ENCODE peak calls at places on chromosomes 11 and 22, in nine cellular contexts. V, O, H, E, T, A, D, I and Y are unnamed samples. For H3K4me1, the result is how much of the 10 kb centered on the place peaks cover.

GRCh38 chr11:107397357-107397756 is 60.3 kb downstream of the CWF19L2 start:
- DNase-seq in V (no peak), O (no peak), H (no peak), E (no peak), T (no peak), A (peak), D (no peak), I (peak), Y (peak)

GRCh38 chr11:47944555-47945128 is 35.7 kb upstream of the PTPRJ start:
- DNase-seq in V (no peak), O (no peak), H (no peak), E (no peak), T (no peak), A (no peak), D (no peak), I (no peak), Y (no peak)

GRCh38 chr11:134149371-134149770 is 74.4 kb downstream of the NCAPD3 start:
- DNase-seq in V (no peak), O (no peak), H (no peak), E (no peak), T (no peak), A (no peak), D (no peak), I (no peak), Y (no peak)

GRCh38 chr11:71998649-71999310 is at the start of gene IL18BP:
- DNase-seq in V (peak), O (no peak), H (no peak), E (no peak), T (no peak), A (no peak), D (no peak), I (no peak), Y (peak)

GRCh38 chr22:49084203-49084602 is 743.5 kb downstream of the BRD1 start:
- DNase-seq in V (no peak), O (no peak), H (no peak), E (no peak), T (no peak), A (no peak), D (no peak), I (no peak), Y (no peak)

GRCh38 chr11:79042824-79043223 is 398.0 kb downstream of the TENM4 start:
- DNase-seq in V (no peak), O (no peak), H (no peak), E (no peak), T (no peak), A (no peak), D (no peak), I (no peak), Y (no peak)

GRCh38 chr11:78170413-78170812 is 18.0 kb downstream of the KCTD21 start:
- DNase-seq in V (no peak), O (no peak), H (no peak), E (no peak), T (no peak), A (no peak), D (no peak), I (no peak), Y (no peak)

GRCh38 chr11:78788533-78788932 is 213.9 kb upstream of the NARS2 start:
- DNase-seq in V (no peak), O (no peak), H (no peak), E (no peak), T (no peak), A (no peak), D (no peak), I (no peak), Y (no peak)

GRCh38 chr11:48193876-48194275 is 22.7 kb upstream of the OR4B1 start:
- DNase-seq in V (no peak), O (no peak), H (no peak), E (no peak), T (no peak), A (no peak), D (no peak), I (no peak), Y (no peak)

GRCh38 chr11:114880458-114880857 is 202.1 kb downstream of the NXPE2 start:
- DNase-seq in V (no peak), O (no peak), H (no peak), E (no peak), T (no peak), A (no peak), D (no peak), I (no peak), Y (no peak)

GRCh38 chr11:120750647-120751419 is 239.3 kb downstream of the GRIK4 start:
- DNase-seq in V (no peak), O (no peak), H (no peak), E (no peak), T (no peak), A (no peak), D (no peak), I (no peak), Y (no peak)

GRCh38 chr22:45917146-45917545 is 59.8 kb downstream of the WNT7B start:
- DNase-seq in V (no peak), O (no peak), H (no peak), E (no peak), T (no peak), A (peak), D (no peak), I (no peak), Y (no peak)

GRCh38 chr22:23790819-23791736 is 4.3 kb downstream of the SMARCB1 start:
- DNase-seq in V (no peak), O (no peak), H (no peak), E (no peak), T (no peak), A (no peak), D (peak), I (peak), Y (no peak)

GRCh38 chr11:71327156-71328085 is 75.0 kb upstream of the SHANK2 start:
- DNase-seq in V (no peak), O (no peak), H (no peak), E (no peak), T (no peak), A (no peak), D (peak), I (no peak), Y (no peak)

GRCh38 chr22:30559889-30560288 is 13.3 kb upstream of the SEC14L6 start:
- DNase-seq in V (no peak), O (no peak), H (no peak), E (no peak), T (no peak), A (no peak), D (no peak), I (no peak), Y (no peak)

GRCh38 chr11:35013514-35014191 is 97.2 kb downstream of the PDHX start:
- DNase-seq in V (no peak), O (peak), H (no peak), E (peak), T (no peak), A (no peak), D (no peak), I (no peak), Y (no peak)
- H3K4me3 ChIP-seq in V (no peak), O (no peak), H (peak), E (no peak), T (no peak), A (no peak), D (no peak), I (no peak), Y (no peak)

DNA sequence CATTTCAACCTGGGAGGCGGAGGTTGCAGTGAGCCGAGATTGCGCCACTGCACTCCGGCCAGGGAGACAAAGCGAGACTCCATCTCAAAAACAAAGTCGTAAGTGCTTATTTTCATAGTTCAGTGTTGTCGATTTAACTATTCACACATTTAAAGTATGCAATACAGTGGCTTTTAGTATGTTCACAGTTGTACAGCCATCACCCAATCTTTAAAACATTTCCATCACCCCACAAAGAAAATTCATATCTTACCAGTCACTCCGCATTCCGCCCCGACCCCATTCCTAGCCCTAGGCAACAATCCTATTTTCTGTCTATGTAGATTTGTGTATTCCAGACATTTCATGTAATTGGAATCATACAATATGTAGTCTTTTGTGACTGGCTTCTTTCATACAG is 11.9 kb downstream of the IPO7 start:
- DNase-seq in V (no peak), O (no peak), H (no peak), E (no peak), T (no peak), A (no peak), D (no peak), I (no peak), Y (no peak)
- H3K4me1 ChIP-seq in V (under half), O (under half), H (under half), E (under half), T (under half), A (under half), D (under half), I (under half), Y (under half)

GRCh38 chr22:20779014-20779812 is 5.3 kb downstream of the SERPIND1 start:
- DNase-seq in V (no peak), O (no peak), H (no peak), E (no peak), T (no peak), A (no peak), D (no peak), I (no peak), Y (no peak)
- H3K27ac ChIP-seq in V (no peak), O (no peak), H (no peak), E (no peak), T (no peak), A (peak), D (no peak), I (peak), Y (no peak)

DNA sequence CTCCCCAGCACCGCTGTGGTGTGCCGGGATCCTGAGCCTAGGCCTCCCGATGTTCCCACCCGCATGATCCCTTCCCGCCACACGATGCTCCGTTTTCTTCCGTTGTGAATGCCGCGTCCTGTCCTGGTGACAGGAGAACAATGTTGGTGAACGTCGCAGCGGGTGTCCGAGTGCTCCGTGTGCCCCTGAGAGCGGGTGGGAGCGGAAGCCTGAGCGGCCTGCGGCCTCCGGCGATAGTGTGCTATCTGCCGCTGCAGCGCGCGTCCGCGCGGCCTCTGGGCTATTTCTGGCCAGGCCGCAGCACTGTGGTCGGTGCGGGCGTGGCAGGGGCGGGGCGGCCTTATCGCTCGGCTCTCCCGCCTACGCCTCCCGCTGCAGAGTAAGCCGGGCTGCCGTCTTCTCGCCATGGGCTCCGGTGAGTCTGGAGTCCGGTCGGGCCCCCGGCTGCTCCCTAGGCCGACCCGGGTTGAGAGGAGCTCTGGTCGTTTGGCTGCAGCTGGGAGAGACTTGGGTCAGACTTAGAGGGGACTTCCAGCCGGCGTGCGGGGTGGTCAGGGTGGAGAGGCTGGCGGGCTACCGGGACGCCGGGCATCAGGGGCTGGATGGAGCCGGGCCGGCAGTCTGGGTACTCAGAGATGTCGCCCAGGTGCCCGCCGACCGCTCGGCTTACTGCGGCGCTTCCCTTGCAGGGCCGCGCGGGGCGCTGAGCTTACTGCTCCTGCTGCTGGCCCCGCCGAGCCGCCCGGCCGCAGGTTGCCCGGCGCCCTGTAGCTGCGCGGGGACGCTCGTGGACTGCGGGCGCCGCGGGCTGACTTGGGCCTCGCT is at the start of gene GP1BB:
- DNase-seq in V (no peak), O (no peak), H (no peak), E (no peak), T (no peak), A (no peak), D (peak), I (peak), Y (peak)
- H3K4me3 ChIP-seq in V (no peak), O (peak), H (no peak), E (no peak), T (no peak), A (peak), D (no peak), I (no peak), Y (no peak)

GRCh38 chr11:34406413-34406812 is 32.3 kb upstream of the CAT start:
- DNase-seq in V (no peak), O (no peak), H (no peak), E (no peak), T (no peak), A (no peak), D (no peak), I (no peak), Y (no peak)
- H3K4me1 ChIP-seq in V (under half), O (under half), H (under half), E (under half), T (under half), A (under half), D (under half), I (under half), Y (under half)

GRCh38 chr22:44685384-44686056 is 16.5 kb upstream of the PRR5 start:
- DNase-seq in V (peak), O (peak), H (peak), E (peak), T (peak), A (no peak), D (peak), I (peak), Y (peak)
- H3K27ac ChIP-seq in V (no peak), O (peak), H (peak), E (peak), T (no peak), A (no peak), D (no peak), I (peak), Y (no peak)